ENCODE peak calls at places on chromosome 12, in ten cellular contexts. Y is left lung; Z is effector memory CD4-positive, alpha-beta T cell; A is fibroblast of lung; F is lower lobe of right lung; N is CD8-positive, alpha-beta memory T cell; C is CD4-positive, alpha-beta memory T cell; S is neural progenitor cell; J is mammary epithelial cell; I is GM23248. Q is an unnamed sample.

GRCh38 chr12:53176750-53177149 is 3.8 kb upstream of the ZNF740 start:
- DNase-seq in Y (no peak), Z (no peak), A (no peak), F (no peak), N (no peak), C (no peak), S (no peak), J (no peak), I (no peak), Q (no peak)

GRCh38 chr12:6266431-6267006 is 44.0 kb upstream of the PLEKHG6 start:
- DNase-seq in Y (no peak), Z (no peak), A (no peak), F (peak; percentile 85), N (no peak), C (no peak), S (no peak), J (no peak), I (no peak), Q (no peak)

GRCh38 chr12:19130224-19131019 is 889 bp downstream of the PLEKHA5 start:
- DNase-seq in Y (peak; percentile 85), Z (peak; percentile 6), A (peak; percentile 37), F (peak; percentile 53), N (peak; percentile 48), C (no peak), S (peak; percentile 62), J (peak; percentile 39), I (peak; percentile 66), Q (no peak)

GRCh38 chr12:65217127-65217526 is 47.7 kb downstream of the LEMD3 start:
- DNase-seq in Y (no peak), Z (no peak), A (no peak), F (no peak), N (no peak), C (no peak), S (no peak), J (no peak), I (no peak), Q (no peak)

GRCh38 chr12:102474438-102475064 is 5.8 kb downstream of the IGF1 start:
- DNase-seq in Y (no peak), Z (no peak), A (peak; percentile 89), F (no peak), N (no peak), C (no peak), S (no peak), J (peak; percentile 3), I (peak; percentile 26), Q (no peak)

GRCh38 chr12:538731-539539 is 79.2 kb downstream of the B4GALNT3 start:
- DNase-seq in Y (no peak), Z (peak; percentile 21), A (peak; percentile 71), F (peak; percentile 78), N (peak; percentile 68), C (peak; percentile 87), S (no peak), J (peak; percentile 75), I (peak; percentile 73), Q (no peak)

GRCh38 chr12:47868552-47869031 is 36.2 kb downstream of the VDR start:
- DNase-seq in Y (no peak), Z (no peak), A (no peak), F (no peak), N (no peak), C (no peak), S (no peak), J (no peak), I (no peak), Q (no peak)

GRCh38 chr12:6932766-6933165 is 5.0 kb downstream of the ATN1 start:
- DNase-seq in Y (no peak), Z (no peak), A (no peak), F (no peak), N (no peak), C (no peak), S (no peak), J (no peak), I (no peak), Q (no peak)

GRCh38 chr12:10398168-10398567 is 8.3 kb upstream of the KLRK1 start:
- DNase-seq in Y (no peak), Z (no peak), A (no peak), F (no peak), N (peak; percentile 52), C (no peak), S (no peak), J (no peak), I (no peak), Q (no peak)

GRCh38 chr12:10393291-10393690 is 3.5 kb upstream of the KLRK1 start:
- DNase-seq in Y (no peak), Z (no peak), A (no peak), F (no peak), N (no peak), C (no peak), S (no peak), J (no peak), I (no peak), Q (no peak)

GRCh38 chr12:10397311-10397710 is 7.5 kb upstream of the KLRK1 start:
- DNase-seq in Y (no peak), Z (no peak), A (no peak), F (no peak), N (peak; percentile 62), C (no peak), S (no peak), J (no peak), I (no peak), Q (no peak)

GRCh38 chr12:10392394-10392930 is 2.6 kb upstream of the KLRK1 start:
- DNase-seq in Y (no peak), Z (no peak), A (peak; percentile 91), F (peak; percentile 59), N (peak; percentile 73), C (no peak), S (no peak), J (peak; percentile 88), I (peak; percentile 90), Q (no peak)

GRCh38 chr12:10395390-10395998 is 5.7 kb upstream of the KLRK1 start:
- DNase-seq in Y (no peak), Z (no peak), A (peak; percentile 58), F (no peak), N (peak; percentile 52), C (no peak), S (no peak), J (peak; percentile 91), I (peak; percentile 52), Q (no peak)
- H3K27ac ChIP-seq in Y (peak overlapping the region; percentile 65), Z (no peak overlapping the region), A (no peak overlapping the region), F (peak overlapping the region; percentile 59), N (peak overlapping the region; percentile 99), C (no peak overlapping the region), S (no peak overlapping the region), J (peak overlapping the region; percentile 99), I (peak overlapping the region; percentile 16), Q (no peak overlapping the region)

GRCh38 chr12:46855760-46856159 is 30.0 kb upstream of the SLC38A4 start:
- DNase-seq in Y (no peak), Z (no peak), A (no peak), F (no peak), N (no peak), C (no peak), S (no peak), J (no peak), I (no peak), Q (no peak)
- H3K9me3 ChIP-seq in Y (no peaks in the 10 kb centered on the region), Z (no peaks in the 10 kb centered on the region), A (no peaks in the 10 kb centered on the region), F (peaks cover 7% of the 10 kb centered on the region), N (no peaks in the 10 kb centered on the region), C (no peaks in the 10 kb centered on the region), S (peaks cover 24% of the 10 kb centered on the region), J (peaks cover 2% of the 10 kb centered on the region), I (peaks cover 4% of the 10 kb centered on the region), Q (no peaks in the 10 kb centered on the region)

DNA sequence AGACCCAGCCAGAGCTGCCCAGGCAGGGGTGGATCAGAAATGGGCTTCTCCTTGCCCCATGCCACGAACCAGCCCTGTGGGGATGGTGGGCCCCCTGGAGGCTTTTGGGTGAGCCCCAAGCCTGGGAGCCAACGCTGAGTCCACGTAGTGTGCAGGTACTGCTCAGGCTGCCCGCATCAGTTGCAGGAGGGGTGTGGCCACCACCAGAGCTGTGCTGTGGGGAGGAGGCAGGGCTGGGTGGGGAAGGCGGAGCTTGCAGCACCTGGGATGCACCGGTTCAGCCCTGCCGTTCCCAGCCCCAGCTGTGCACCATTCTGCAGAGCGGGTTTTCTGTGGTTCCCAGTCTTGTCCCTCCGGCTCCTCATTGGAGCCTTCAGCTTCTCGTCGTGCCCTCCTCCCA is 36.3 kb downstream of the IL31 start:
- DNase-seq in Y (no peak), Z (no peak), A (no peak), F (no peak), N (no peak), C (no peak), S (peak; percentile 64), J (peak; percentile 77), I (no peak), Q (no peak)
- H3K27ac ChIP-seq in Y (no peak overlapping the region), Z (no peak overlapping the region), A (no peak overlapping the region), F (no peak overlapping the region), N (no peak overlapping the region), C (no peak overlapping the region), S (no peak overlapping the region), J (no peak overlapping the region), I (no peak overlapping the region), Q (no peak overlapping the region)

GRCh38 chr12:34392741-34393085 is 370.4 kb downstream of the ALG10 start:
- DNase-seq in Y (no peak), Z (no peak), A (no peak), F (peak; percentile 39), N (peak; percentile 35), C (no peak), S (no peak), J (no peak), I (no peak), Q (no peak)

GRCh38 chr12:34393086-34393820 is 371.0 kb downstream of the ALG10 start:
- DNase-seq in Y (peak; percentile 71), Z (no peak), A (no peak), F (peak; percentile 37), N (peak; percentile 40), C (no peak), S (no peak), J (no peak), I (no peak), Q (no peak)

GRCh38 chr12:34393821-34394150 is 371.5 kb downstream of the ALG10 start:
- DNase-seq in Y (peak; percentile 49), Z (no peak), A (no peak), F (peak; percentile 15), N (peak; percentile 40), C (no peak), S (no peak), J (no peak), I (no peak), Q (no peak)

GRCh38 chr12:34395056-34396005 is 373.0 kb downstream of the ALG10 start:
- DNase-seq in Y (peak; percentile 52), Z (no peak), A (no peak), F (peak; percentile 23), N (peak; percentile 35), C (no peak), S (no peak), J (no peak), I (no peak), Q (no peak)

DNA sequence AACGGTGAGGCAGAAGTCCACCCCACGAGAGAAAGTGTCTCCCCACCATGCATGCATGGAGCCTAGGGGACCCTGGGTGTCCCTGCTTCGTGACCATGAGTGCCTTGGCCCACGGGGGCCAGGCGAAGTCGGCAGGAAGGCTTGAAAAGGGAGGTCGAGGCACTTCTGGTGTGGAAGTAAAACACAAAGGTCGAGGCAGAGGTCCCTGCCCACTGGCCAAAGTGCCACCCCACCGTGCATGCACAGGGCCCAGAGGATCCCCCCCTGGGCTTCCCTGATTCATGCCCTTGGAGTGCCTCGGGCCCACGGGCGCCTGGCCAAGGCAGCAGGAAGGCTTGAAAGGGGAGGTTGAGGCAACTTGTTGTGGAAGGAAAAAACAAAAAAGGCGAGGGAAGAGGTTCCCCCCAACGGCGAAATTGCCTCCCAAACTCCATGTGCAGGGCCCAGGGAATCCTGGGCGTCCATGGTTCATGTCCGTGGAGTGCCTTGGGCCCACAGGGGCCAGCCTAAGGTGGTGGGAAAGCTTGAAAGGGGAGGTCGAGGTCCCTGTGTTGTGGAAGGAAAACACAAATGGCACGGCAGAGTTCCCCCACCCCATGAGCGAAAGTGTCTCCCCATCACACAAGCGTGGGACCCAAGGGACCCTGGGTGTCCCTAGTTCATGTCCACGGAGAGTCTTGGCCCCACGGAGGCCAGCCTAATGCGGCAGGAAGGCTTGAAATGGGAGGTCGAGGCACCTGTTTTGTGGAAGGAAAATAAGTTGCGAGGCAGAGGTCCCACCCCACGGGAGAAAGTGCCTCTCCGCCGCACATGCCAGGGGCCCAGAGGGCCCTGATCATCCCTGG is 372.1 kb downstream of the ALG10 start:
- DNase-seq in Y (peak; percentile 69), Z (no peak), A (no peak), F (peak; percentile 28), N (peak; percentile 36), C (no peak), S (no peak), J (no peak), I (no peak), Q (no peak)
- H3K9me3 ChIP-seq in Y (no peaks in the 10 kb centered on the region), Z (peaks cover 9% of the 10 kb centered on the region), A (no peaks in the 10 kb centered on the region), F (peaks cover 18% of the 10 kb centered on the region), N (no peaks in the 10 kb centered on the region), C (no peaks in the 10 kb centered on the region), S (no peaks in the 10 kb centered on the region), J (peaks cover 64% of the 10 kb centered on the region), I (no peaks in the 10 kb centered on the region), Q (peaks cover 48% of the 10 kb centered on the region)

Q was measured in iPS DF 6.9.